ENCODE peak calls at places on chromosome 21, in four cellular contexts. One of them, this sample, is unnamed.

GRCh38 chr21:32083175-32083574 is 195.7 kb downstream of the MIS18A start:
- DNase-seq in activated CD4-positive, alpha-beta T cell treated with anti-CD3 and anti-CD28 coated beads for 24 hours: no peak
- DNase-seq in Calu3: no peak
- DNase-seq in omental fat pad: no peak
- DNase-seq in this sample: no peak

GRCh38 chr21:42937960-42938580 is 12.6 kb upstream of the ERVH48-1 start:
- DNase-seq in Calu3: no peak
- DNase-seq in omental fat pad: no peak
- DNase-seq in activated CD4-positive, alpha-beta T cell treated with anti-CD3 and anti-CD28 coated beads for 24 hours: no peak
- DNase-seq in this sample: no peak

GRCh38 chr21:17783816-17784598 is 35.1 kb downstream of the C21orf91 start:
- DNase-seq in omental fat pad: no peak
- DNase-seq in activated CD4-positive, alpha-beta T cell treated with anti-CD3 and anti-CD28 coated beads for 24 hours: no peak
- DNase-seq in Calu3: no peak
- DNase-seq in this sample: no peak

GRCh38 chr21:21688877-21689276 is 690.7 kb downstream of the NCAM2 start:
- DNase-seq in omental fat pad: no peak
- DNase-seq in Calu3: no peak
- DNase-seq in activated CD4-positive, alpha-beta T cell treated with anti-CD3 and anti-CD28 coated beads for 24 hours: no peak
- DNase-seq in this sample: no peak

GRCh38 chr21:38322551-38322950 is 65.8 kb downstream of the KCNJ15 start:
- DNase-seq in activated CD4-positive, alpha-beta T cell treated with anti-CD3 and anti-CD28 coated beads for 24 hours: no peak
- DNase-seq in omental fat pad: no peak
- DNase-seq in Calu3: no peak
- DNase-seq in this sample: no peak

GRCh38 chr21:27329255-27329851 is 362.5 kb upstream of the ADAMTS5 start:
- DNase-seq in activated CD4-positive, alpha-beta T cell treated with anti-CD3 and anti-CD28 coated beads for 24 hours: no peak
- DNase-seq in Calu3: no peak
- DNase-seq in omental fat pad: no peak
- DNase-seq in this sample: no peak

GRCh38 chr21:45551316-45551715 is 9.1 kb upstream of the SLC19A1 start:
- DNase-seq in omental fat pad: no peak
- DNase-seq in activated CD4-positive, alpha-beta T cell treated with anti-CD3 and anti-CD28 coated beads for 24 hours: no peak
- DNase-seq in Calu3: peak
- DNase-seq in this sample: no peak

GRCh38 chr21:45859041-45859761 is 122.4 kb upstream of the COL6A1 start:
- DNase-seq in Calu3: no peak
- DNase-seq in activated CD4-positive, alpha-beta T cell treated with anti-CD3 and anti-CD28 coated beads for 24 hours: no peak
- DNase-seq in omental fat pad: peak
- DNase-seq in this sample: no peak

This sample was measured in D721Med.